ENCODE peak calls at places on chromosomes 6 and 20, in ten cellular contexts. G, L, Y, T, O, W, C, J, X and R are unnamed samples.

GRCh38 chr6:7959453-7959852 is 48.9 kb upstream of the TXNDC5 start:
- DNase-seq in W (no peak), O (no peak), X (no peak), Y (no peak), L (no peak), J (no peak), G (no peak), T (no peak), C (no peak), R (no peak)

GRCh38 chr6:149974825-149975224 is 11.1 kb downstream of the ULBP1 start:
- DNase-seq in T (peak; percentile 26), G (no peak), L (no peak), J (no peak), W (no peak), X (no peak), O (no peak), C (no peak), Y (no peak), R (no peak)

GRCh38 chr6:166629628-166630027 is 2.6 kb upstream of the RPS6KA2 start:
- DNase-seq in T (no peak), O (peak; percentile 53), C (no peak), L (peak; percentile 78), G (no peak), Y (no peak), J (no peak), W (no peak), X (no peak), R (no peak)

GRCh38 chr6:18561006-18561750 is 174.0 kb downstream of the RNF144B start:
- DNase-seq in O (no peak), L (no peak), C (no peak), J (no peak), T (no peak), Y (no peak), G (no peak), W (no peak), X (no peak), R (no peak)

GRCh38 chr20:36472656-36473071 is 68.7 kb upstream of the MYL9 start:
- DNase-seq in J (peak; percentile 58), O (no peak), X (no peak), G (no peak), W (no peak), C (peak; percentile 53), Y (no peak), L (no peak), T (peak; percentile 30), R (no peak)

GRCh38 chr20:45095753-45096371 is 5.1 kb downstream of the KCNS1 start:
- DNase-seq in W (no peak), G (no peak), L (no peak), X (no peak), Y (peak; percentile 21), T (peak; percentile 80), C (peak; percentile 61), O (peak; percentile 54), J (peak; percentile 78), R (peak; percentile 60)

GRCh38 chr20:59120491-59120890 is 43.1 kb upstream of the ZNF831 start:
- DNase-seq in X (no peak), L (no peak), T (no peak), W (no peak), O (no peak), J (no peak), G (no peak), Y (no peak), C (no peak), R (no peak)

GRCh38 chr6:142935553-142936517 is 9.1 kb downstream of the HIVEP2 start:
- DNase-seq in Y (no peak), W (no peak), O (no peak), G (no peak), T (no peak), X (no peak), J (no peak), L (no peak), C (no peak), R (no peak)

GRCh38 chr6:157877149-157877548 is 54.1 kb downstream of the SNX9 start:
- DNase-seq in W (no peak), G (no peak), J (no peak), T (no peak), X (no peak), L (no peak), C (no peak), Y (no peak), O (no peak), R (no peak)

GRCh38 chr6:100163035-100163434 is 169.0 kb upstream of the MCHR2 start:
- DNase-seq in C (no peak), T (no peak), O (no peak), L (no peak), G (no peak), W (no peak), X (no peak), Y (no peak), J (no peak), R (no peak)

GRCh38 chr20:10217517-10218410 is 866 bp upstream of the SNAP25 start:
- DNase-seq in L (peak; percentile 18), T (peak; percentile 90), X (peak; percentile 11), C (peak; percentile 94), O (no peak), J (peak; percentile 55), Y (no peak), W (peak; percentile 32), G (no peak), R (peak; percentile 58)

GRCh38 chr6:138682722-138683521 is 90.6 kb upstream of the CCDC28A start:
- DNase-seq in L (peak; percentile 46), T (no peak), Y (no peak), X (no peak), G (no peak), O (peak; percentile 38), C (no peak), J (no peak), W (no peak), R (no peak)

GRCh38 chr6:169045486-169045885 is 208.2 kb downstream of the THBS2 start:
- DNase-seq in O (no peak), T (no peak), J (no peak), Y (no peak), G (no peak), X (no peak), L (no peak), W (no peak), C (no peak), R (no peak)

GRCh38 chr20:5638023-5638422 is 112.2 kb upstream of the SHLD1 start:
- DNase-seq in C (no peak), W (no peak), L (no peak), G (no peak), O (no peak), X (no peak), J (no peak), T (no peak), Y (no peak), R (no peak)

GRCh38 chr6:83432626-83433025 is 1.8 kb upstream of the ME1 start:
- DNase-seq in G (no peak), T (no peak), C (no peak), O (no peak), J (no peak), L (no peak), Y (no peak), W (no peak), X (no peak), R (no peak)

GRCh38 chr20:63453029-63453523 is 19.4 kb downstream of the KCNQ2 start:
- DNase-seq in J (no peak), X (no peak), Y (no peak), C (peak; percentile 53), O (no peak), T (no peak), W (no peak), G (no peak), L (no peak), R (no peak)
- TF ChIP-seq CTCF in J (no peak), X (no peak), Y (no peak), C (peak; percentile 18), O (no peak), T (no peak), W (no peak), G (peak; percentile 3), L (peak; percentile 21), R (no peak)

DNA sequence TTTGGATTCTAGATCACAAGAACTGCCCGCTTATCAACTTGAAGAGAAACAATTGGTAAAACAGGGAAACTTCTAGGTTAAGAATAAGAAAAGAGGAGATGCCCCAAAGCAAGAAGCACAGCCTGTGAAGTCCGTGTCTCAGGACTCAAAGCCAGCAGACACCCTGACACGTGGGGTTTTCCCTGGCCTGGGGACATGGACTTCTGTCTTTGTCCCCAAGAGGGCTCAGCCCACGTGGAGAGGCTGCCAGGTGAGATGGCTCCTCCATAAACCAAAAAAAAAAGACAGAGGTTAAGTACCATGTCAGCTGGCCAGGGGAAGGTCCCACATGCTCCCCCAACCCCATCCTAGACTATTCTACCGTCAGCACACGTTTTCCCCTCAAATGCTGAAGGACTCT is 9.9 kb downstream of the SERPINB6 start:
- DNase-seq in C (no peak), J (no peak), L (no peak), O (no peak), T (no peak), Y (no peak), X (no peak), W (no peak), G (no peak), R (no peak)
- TF ChIP-seq CTCF in C (no peak), J (no peak), L (no peak), O (no peak), T (no peak), Y (no peak), X (no peak), W (peak; percentile 31), G (no peak), R (no peak)

GRCh38 chr20:38337561-38338140 is 8.6 kb upstream of the LBP start:
- DNase-seq in W (peak; percentile 19), C (peak; percentile 84), O (peak; percentile 14), X (no peak), G (peak; percentile 79), T (peak; percentile 89), Y (no peak), J (no peak), L (no peak), R (peak; percentile 67)

GRCh38 chr20:38340693-38341092 is 5.6 kb upstream of the LBP start:
- DNase-seq in G (no peak), W (no peak), T (no peak), J (no peak), Y (no peak), C (no peak), X (no peak), O (no peak), L (no peak), R (no peak)

GRCh38 chr20:38342196-38342595 is 4.1 kb upstream of the LBP start:
- DNase-seq in J (no peak), Y (no peak), G (peak; percentile 62), X (no peak), C (no peak), T (peak; percentile 76), L (no peak), O (no peak), W (no peak), R (no peak)

GRCh38 chr20:38339993-38340392 is 6.3 kb upstream of the LBP start:
- DNase-seq in O (no peak), C (no peak), L (no peak), G (no peak), X (no peak), T (no peak), J (no peak), Y (no peak), W (no peak), R (no peak)

GRCh38 chr20:38338849-38339520 is 7.3 kb upstream of the LBP start:
- DNase-seq in C (no peak), J (no peak), W (no peak), X (no peak), Y (no peak), O (peak; percentile 17), G (peak; percentile 29), T (peak; percentile 57), L (no peak), R (peak; percentile 35)
- TF ChIP-seq CTCF in C (no peak), J (peak; percentile 26), W (peak; percentile 34), X (no peak), Y (peak; percentile 9), O (peak; percentile 71), G (peak; percentile 8), T (peak; percentile 52), L (peak; percentile 39), R (peak; percentile 36)

GRCh38 chr20:53878262-53879047 is 191.9 kb downstream of the BCAS1 start:
- DNase-seq in C (no peak), W (no peak), X (no peak), G (no peak), L (no peak), Y (no peak), T (no peak), O (no peak), J (no peak), R (no peak)
- TF ChIP-seq CTCF in C (no peak), W (no peak), X (no peak), G (no peak), L (no peak), Y (no peak), T (no peak), O (no peak), J (no peak), R (no peak)